ENCODE peak calls at places on chromosomes 4 and X, in four cellular contexts. T is mucosa of descending colon, R is spleen, O is PC-9. I is an unnamed sample.

GRCh38 chr4:61210186-61210939 is 10.2 kb downstream of the ADGRL3 start:
- DNase-seq in T (no peak), R (no peak), O (no peak), I (no peak)

GRCh38 chr4:176467011-176467410 is 147.2 kb downstream of the SPCS3 start:
- DNase-seq in T (no peak), R (no peak), O (no peak), I (no peak)

GRCh38 chrX:45295587-45295986 is 94.9 kb upstream of the DIPK2B start:
- DNase-seq in T (no peak), R (no peak), O (peak; percentile 39), I (no peak)

GRCh38 chrX:97399400-97399799 is 515.7 kb downstream of the RPA4 start:
- DNase-seq in T (no peak), R (no peak), O (peak; percentile 59), I (no peak)

GRCh38 chrX:53160297-53160983 is 64.6 kb downstream of the KDM5C start:
- DNase-seq in T (no peak), R (no peak), O (no peak), I (no peak)

GRCh38 chr4:154471924-154472323 is 19.7 kb downstream of the DCHS2 start:
- DNase-seq in T (no peak), R (no peak), O (no peak), I (no peak)

GRCh38 chr4:147799986-147800555 is 68.2 kb downstream of the ARHGAP10 start:
- DNase-seq in T (no peak), R (no peak), O (no peak), I (no peak)

GRCh38 chrX:39484159-39484558 is 613.6 kb downstream of the BCOR start:
- DNase-seq in T (no peak), R (no peak), O (no peak), I (no peak)

GRCh38 chr4:147732516-147733193 is 767 bp downstream of the ARHGAP10 start:
- DNase-seq in T (peak; percentile 46), R (no peak), O (peak; percentile 44), I (peak; percentile 69)

GRCh38 chr4:76016383-76016782 is 6.9 kb downstream of the CXCL10 start:
- DNase-seq in T (no peak), R (no peak), O (peak; percentile 64), I (no peak)

GRCh38 chrX:154724999-154725756 is 25.7 kb downstream of the GAB3 start:
- DNase-seq in T (no peak), R (no peak), O (no peak), I (no peak)

GRCh38 chr4:53066155-53066554 is 204.0 kb downstream of the RASL11B start:
- DNase-seq in T (no peak), R (no peak), O (no peak), I (no peak)

GRCh38 chr4:183599690-183600089 is 59.3 kb downstream of the RWDD4 start:
- DNase-seq in T (no peak), R (no peak), O (no peak), I (no peak)

GRCh38 chrX:39144965-39145364 is 343.7 kb downstream of the MID1IP1 start:
- DNase-seq in T (no peak), R (no peak), O (no peak), I (no peak)

GRCh38 chr4:3293410-3294391 is 880 bp downstream of the RGS12 start:
- DNase-seq in T (peak; percentile 69), R (peak; percentile 85), O (no peak), I (no peak)

GRCh38 chr4:115973768-115974167 is 860.3 kb upstream of the NDST4 start:
- DNase-seq in T (no peak), R (no peak), O (no peak), I (no peak)

GRCh38 chr4:76821661-76822060 is 76.3 kb downstream of the SOWAHB start:
- DNase-seq in T (no peak), R (no peak), O (no peak), I (no peak)

GRCh38 chrX:139828037-139828436 is 104.8 kb downstream of the ATP11C start:
- DNase-seq in T (no peak), R (no peak), O (no peak), I (no peak)

GRCh38 chrX:617401-617800 is 13.2 kb upstream of the SHOX start:
- DNase-seq in T (no peak), R (no peak), O (no peak), I (no peak)

GRCh38 chr4:28490669-28491068 is 1630.0 kb downstream of the STIM2 start:
- DNase-seq in T (no peak), R (no peak), O (no peak), I (no peak)

GRCh38 chr4:188030401-188030800 is 34.8 kb downstream of the ZFP42 start:
- DNase-seq in T (no peak), R (no peak), O (no peak), I (no peak)

GRCh38 chrX:43500240-43500639 is 155.9 kb upstream of the MAOA start:
- DNase-seq in T (no peak), R (no peak), O (no peak), I (no peak)

GRCh38 chr4:170589597-170590191 is 499.9 kb upstream of the AADAT start:
- DNase-seq in T (no peak), R (no peak), O (no peak), I (no peak)

GRCh38 chr4:70559216-70559830 is 32.7 kb upstream of the AMBN start:
- DNase-seq in T (no peak), R (no peak), O (no peak), I (no peak)

GRCh38 chrX:53308836-53309235 is 27.5 kb upstream of the IQSEC2 start:
- DNase-seq in T (no peak), R (no peak), O (no peak), I (no peak)

GRCh38 chr4:113957961-113958360 is 21.5 kb downstream of the ARSJ start:
- DNase-seq in T (no peak), R (no peak), O (no peak), I (no peak)

GRCh38 chr4:89136525-89136924 is 25.2 kb downstream of the TIGD2 start:
- DNase-seq in T (no peak), R (no peak), O (peak; percentile 81), I (no peak)

GRCh38 chr4:159400782-159401712 is 298.2 kb downstream of the RAPGEF2 start:
- DNase-seq in T (no peak), R (no peak), O (no peak), I (peak; percentile 36)